ENCODE peak calls at places on chromosomes 12 and 14, in ten cellular contexts. D, I, B, Q, Z, F, A, G, L and K are unnamed samples.

GRCh38 chr14:100538566-100539318 is 48.5 kb downstream of the BEGAIN start:
- DNase-seq in F (no peak), D (no peak), Z (peak), B (no peak), L (no peak), G (peak), I (no peak), Q (no peak), A (no peak), K (no peak)

GRCh38 chr12:6963016-6963731 is 7.3 kb downstream of the PHB2 start:
- DNase-seq in I (no peak), L (no peak), B (no peak), F (no peak), A (no peak), Z (no peak), D (no peak), Q (no peak), G (no peak), K (no peak)

GRCh38 chr12:89768586-89769482 is 60.2 kb upstream of the ATP2B1 start:
- DNase-seq in F (peak), Z (no peak), L (peak), B (peak), A (no peak), I (no peak), Q (no peak), D (peak), G (no peak), K (no peak)

GRCh38 chr12:124032265-124032886 is 59.4 kb downstream of the ZNF664 start:
- DNase-seq in B (peak), F (no peak), Q (no peak), L (peak), I (peak), G (peak), A (peak), Z (no peak), D (peak), K (peak)

GRCh38 chr12:49635656-49636055 is 12.3 kb downstream of the PRPF40B start:
- DNase-seq in Q (no peak), I (no peak), G (no peak), B (no peak), D (no peak), Z (no peak), F (no peak), L (no peak), A (no peak), K (no peak)

GRCh38 chr12:109020750-109021380 is at the start of gene SVOP:
- DNase-seq in I (peak), D (peak), Z (peak), Q (peak), B (peak), A (peak), L (peak), G (peak), F (peak), K (peak)

GRCh38 chr12:109844091-109844490 is 10.9 kb upstream of the TRPV4 start:
- DNase-seq in Q (no peak), D (no peak), B (no peak), Z (no peak), L (no peak), G (no peak), I (no peak), A (no peak), F (no peak), K (no peak)

GRCh38 chr12:131795064-131795463 is 33.1 kb upstream of the MMP17 start:
- DNase-seq in A (no peak), D (no peak), F (no peak), Q (no peak), L (no peak), B (no peak), G (no peak), I (no peak), Z (no peak), K (no peak)

GRCh38 chr14:52494444-52494843 is 57.9 kb downstream of the TXNDC16 start:
- DNase-seq in D (no peak), A (no peak), L (peak), I (no peak), Q (no peak), G (no peak), Z (no peak), F (no peak), B (no peak), K (no peak)

GRCh38 chr14:90381011-90381790 is 15.6 kb upstream of the CALM1 start:
- DNase-seq in A (peak), I (no peak), B (no peak), Q (no peak), F (no peak), G (no peak), L (peak), D (no peak), Z (no peak), K (peak)

GRCh38 chr12:120230326-120230973 is 29.5 kb upstream of the RPLP0 start:
- DNase-seq in L (peak), B (peak), D (peak), A (peak), I (no peak), F (peak), G (peak), Z (peak), Q (no peak), K (peak)

GRCh38 chr12:94979941-94980340 is 23.6 kb downstream of the NDUFA12 start:
- DNase-seq in Q (no peak), B (no peak), F (no peak), Z (no peak), A (no peak), D (no peak), L (no peak), I (no peak), G (no peak), K (no peak)

GRCh38 chr12:53664191-53664590 is 11.7 kb downstream of the ATP5MC2 start:
- DNase-seq in I (no peak), D (no peak), G (no peak), B (no peak), Z (no peak), A (no peak), Q (no peak), L (no peak), F (no peak), K (no peak)

GRCh38 chr14:100915582-100915981 is 12.1 kb upstream of the RTL1 start:
- DNase-seq in F (no peak), L (no peak), Q (no peak), D (no peak), A (no peak), I (no peak), Z (no peak), G (no peak), B (no peak), K (no peak)

GRCh38 chr12:63753743-63754142 is 26.0 kb upstream of the RXYLT1 start:
- DNase-seq in A (no peak), B (no peak), I (no peak), Q (no peak), D (no peak), Z (no peak), F (no peak), L (no peak), G (no peak), K (no peak)